ENCODE peak calls at places on chromosomes 5 and 9, in seven cellular contexts. A is B cell; N is right cardiac atrium; F is fibroblast of the conjunctiva; X is substantia nigra; H is kidney tubule cell; J is effector memory CD8-positive, alpha-beta T cell. Q is an unnamed sample.

GRCh38 chr9:110410926-110411325 is 73.3 kb upstream of the TXNDC8 start:
- DNase-seq in H (no peak), N (no peak), F (no peak), A (no peak), X (no peak), J (no peak), Q (no peak)

GRCh38 chr5:157193699-157194424 is 13.2 kb downstream of the ITK start:
- DNase-seq in X (no peak), F (no peak), A (no peak), N (no peak), H (no peak), J (no peak), Q (no peak)

GRCh38 chr9:95836072-95836471 is 39.4 kb upstream of the ERCC6L2 start:
- DNase-seq in H (peak), F (no peak), J (no peak), N (no peak), A (no peak), X (no peak), Q (no peak)

GRCh38 chr5:142472306-142472951 is 147.6 kb upstream of the SPRY4 start:
- DNase-seq in F (peak), X (no peak), N (no peak), H (peak), A (no peak), J (peak), Q (no peak)

GRCh38 chr9:38031594-38031993 is 37.4 kb downstream of the SHB start:
- DNase-seq in X (no peak), A (no peak), F (no peak), H (no peak), J (no peak), N (no peak), Q (no peak)

GRCh38 chr5:170246471-170246870 is 13.7 kb downstream of the C5orf58 start:
- DNase-seq in A (no peak), N (no peak), F (no peak), X (no peak), H (no peak), J (no peak), Q (no peak)

GRCh38 chr9:78707080-78707479 is 410.2 kb downstream of the PSAT1 start:
- DNase-seq in N (no peak), J (no peak), F (no peak), X (no peak), H (no peak), A (no peak), Q (no peak)

GRCh38 chr5:7348168-7348802 is 47.7 kb upstream of the ADCY2 start:
- DNase-seq in A (no peak), F (no peak), J (no peak), N (no peak), H (no peak), X (no peak), Q (no peak)

GRCh38 chr5:96997265-96997859 is 61.5 kb downstream of the LNPEP start:
- DNase-seq in X (no peak), A (peak), N (no peak), H (peak), F (peak), J (peak), Q (no peak)

GRCh38 chr9:72924116-72924790 is 28.6 kb downstream of the ALDH1A1 start:
- DNase-seq in X (no peak), F (no peak), H (no peak), J (no peak), A (no peak), N (no peak), Q (no peak)

GRCh38 chr9:33140406-33141360 is 26.5 kb downstream of the B4GALT1 start:
- DNase-seq in A (peak), N (no peak), X (no peak), H (no peak), J (no peak), F (no peak), Q (no peak)

GRCh38 chr5:141849371-141850182 is 28.6 kb downstream of the PCDH1 start:
- DNase-seq in F (peak), A (peak), H (peak), X (peak), N (peak), J (peak), Q (peak)

GRCh38 chr5:109900453-109900852 is 210.7 kb downstream of the MAN2A1 start:
- DNase-seq in F (no peak), J (no peak), A (no peak), X (no peak), H (no peak), N (no peak), Q (no peak)

GRCh38 chr5:143739741-143740140 is 72.2 kb upstream of the HMHB1 start:
- DNase-seq in X (no peak), F (no peak), J (no peak), N (no peak), H (peak), A (no peak), Q (no peak)

GRCh38 chr5:170585278-170585677 is 81.5 kb downstream of the KCNIP1 start:
- DNase-seq in H (peak), F (no peak), X (no peak), N (no peak), J (no peak), A (no peak), Q (no peak)

GRCh38 chr5:132190161-132190817 is 37.4 kb downstream of the P4HA2 start:
- DNase-seq in F (peak), J (no peak), X (no peak), N (no peak), A (no peak), H (peak), Q (no peak)

GRCh38 chr9:83111169-83111568 is 48.2 kb upstream of the RASEF start:
- DNase-seq in F (no peak), H (no peak), X (no peak), A (no peak), J (no peak), N (no peak), Q (no peak)

GRCh38 chr5:124872615-124873014 is 126.2 kb upstream of the ZNF608 start:
- DNase-seq in A (no peak), X (no peak), F (no peak), N (no peak), H (no peak), J (no peak), Q (no peak)

GRCh38 chr5:120306331-120306730 is 157.8 kb upstream of the PRR16 start:
- DNase-seq in J (no peak), N (no peak), H (peak), X (no peak), F (no peak), A (no peak), Q (no peak)

GRCh38 chr5:52987711-52988329 is 1.3 kb upstream of the ITGA2 start:
- DNase-seq in N (no peak), F (no peak), A (no peak), X (no peak), H (peak), J (no peak), Q (no peak)

GRCh38 chr5:110478899-110479298 is 247.6 kb downstream of the TMEM232 start:
- DNase-seq in X (no peak), H (peak), A (no peak), N (no peak), F (peak), J (no peak), Q (no peak)

GRCh38 chr9:76453785-76454184 is 5.2 kb upstream of the GCNT1 start:
- DNase-seq in J (no peak), A (no peak), X (no peak), H (no peak), F (peak), N (no peak), Q (no peak)

GRCh38 chr9:130201399-130201873 is 29.2 kb downstream of the NCS1 start:
- DNase-seq in X (no peak), A (no peak), J (no peak), F (no peak), N (peak), H (peak), Q (no peak)

GRCh38 chr9:90054810-90055209 is 450.0 kb downstream of the GADD45G start:
- DNase-seq in F (no peak), J (no peak), N (no peak), A (no peak), H (no peak), X (no peak), Q (no peak)

GRCh38 chr9:7154650-7155049 is 396.9 kb downstream of the KDM4C start:
- DNase-seq in F (no peak), N (no peak), J (no peak), X (no peak), A (no peak), H (no peak), Q (no peak)

GRCh38 chr5:1315709-1316587 is 21.1 kb upstream of the TERT start:
- DNase-seq in N (no peak), J (peak), A (no peak), X (no peak), F (no peak), H (peak), Q (no peak)

GRCh38 chr5:39970117-39970798 is 545.5 kb upstream of the DAB2 start:
- DNase-seq in X (no peak), F (no peak), H (no peak), A (no peak), J (no peak), N (no peak), Q (no peak)